ENCODE peak calls at places on chromosomes 3 and 15, in five cellular contexts. Y is fibroblast of lung, G is astrocyte, R is HepG2, W is thoracic aorta. X is an unnamed sample.
A peak's percentile ranks its signal among the peaks of the same experiment; 100 is the strongest.

GRCh38 chr3:55868347-55868746 is 381.2 kb upstream of the WNT5A start:
- DNase-seq in Y (no peak), G (no peak), R (no peak), W (no peak), X (no peak)

GRCh38 chr3:59426851-59427565 is 377.2 kb upstream of the CFAP20DC start:
- DNase-seq in Y (peak; percentile 95), G (peak; percentile 93), R (no peak), W (no peak), X (no peak)

GRCh38 chr3:76873509-76874242 is 166.2 kb upstream of the ROBO2 start:
- DNase-seq in Y (no peak), G (no peak), R (peak; percentile 1), W (no peak), X (peak; percentile 22)

GRCh38 chr3:129749692-129750091 is 143.2 kb upstream of the PLXND1 start:
- DNase-seq in Y (no peak), G (no peak), R (no peak), W (no peak), X (no peak)

GRCh38 chr15:68721886-68722285 is 98.8 kb downstream of the ANP32A start:
- DNase-seq in Y (no peak), G (no peak), R (no peak), W (no peak), X (no peak)

GRCh38 chr3:10707089-10707983 is 108.7 kb upstream of the SLC6A11 start:
- DNase-seq in Y (no peak), G (no peak), R (no peak), W (no peak), X (no peak)

GRCh38 chr3:100042144-100042543 is 72.2 kb downstream of the FILIP1L start:
- DNase-seq in Y (peak; percentile 97), G (peak; percentile 97), R (no peak), W (no peak), X (no peak)

GRCh38 chr3:23324745-23325144 is 121.6 kb downstream of the UBE2E2 start:
- DNase-seq in Y (peak; percentile 80), G (peak; percentile 76), R (no peak), W (no peak), X (no peak)

GRCh38 chr3:98563661-98564281 is 29.6 kb downstream of the CPOX start:
- DNase-seq in Y (peak; percentile 79), G (peak; percentile 75), R (no peak), W (no peak), X (no peak)

GRCh38 chr3:17372811-17373210 is 369.6 kb downstream of the TBC1D5 start:
- DNase-seq in Y (peak; percentile 29), G (peak; percentile 10), R (peak; percentile 3), W (no peak), X (no peak)

GRCh38 chr3:72446406-72447058 is 401.7 kb downstream of the SHQ1 start:
- DNase-seq in Y (peak; percentile 41), G (peak; percentile 25), R (no peak), W (no peak), X (no peak)

GRCh38 chr3:59245300-59245878 is 195.6 kb upstream of the CFAP20DC start:
- DNase-seq in Y (peak; percentile 76), G (peak; percentile 76), R (no peak), W (no peak), X (no peak)

GRCh38 chr3:30426319-30426993 is 179.9 kb upstream of the TGFBR2 start:
- DNase-seq in Y (peak; percentile 85), G (peak; percentile 77), R (no peak), W (no peak), X (no peak)

GRCh38 chr3:55935241-55935640 is 448.1 kb upstream of the WNT5A start:
- DNase-seq in Y (no peak), G (no peak), R (no peak), W (no peak), X (no peak)

GRCh38 chr15:48358681-48359152 is 27.5 kb downstream of the DUT start:
- DNase-seq in Y (peak; percentile 46), G (peak; percentile 39), R (no peak), W (no peak), X (no peak)

GRCh38 chr3:87575538-87575937 is 299.2 kb upstream of the POU1F1 start:
- DNase-seq in Y (no peak), G (no peak), R (no peak), W (no peak), X (no peak)

GRCh38 chr15:94972314-94972713 is 741.0 kb downstream of the MCTP2 start:
- DNase-seq in Y (peak; percentile 15), G (peak; percentile 5), R (no peak), W (no peak), X (no peak)

GRCh38 chr3:40324621-40325020 is 15.1 kb downstream of the EIF1B start:
- DNase-seq in Y (peak; percentile 10), G (no peak), R (no peak), W (no peak), X (no peak)

GRCh38 chr15:41934843-41935242 is 37.5 kb downstream of the EHD4 start:
- DNase-seq in Y (peak; percentile 46), G (no peak), R (no peak), W (no peak), X (no peak)

GRCh38 chr15:68594533-68595259 is 15.9 kb downstream of the CORO2B start:
- DNase-seq in Y (no peak), G (no peak), R (no peak), W (no peak), X (no peak)

GRCh38 chr15:92451225-92451825 is 57.6 kb downstream of the ST8SIA2 start:
- DNase-seq in Y (peak; percentile 99), G (peak; percentile 97), R (no peak), W (no peak), X (no peak)

GRCh38 chr3:73786346-73786807 is 161.6 kb upstream of the PDZRN3 start:
- DNase-seq in Y (peak; percentile 95), G (peak; percentile 92), R (no peak), W (peak; percentile 63), X (no peak)

GRCh38 chr3:46923559-46924350 is 46.2 kb downstream of the PTH1R start:
- DNase-seq in Y (no peak), G (no peak), R (peak; percentile 31), W (no peak), X (peak; percentile 55)

GRCh38 chr3:189269356-189269755 is 97.6 kb downstream of the TPRG1 start:
- DNase-seq in Y (peak; percentile 43), G (peak; percentile 31), R (no peak), W (no peak), X (no peak)

GRCh38 chr3:87053548-87053947 is 62.6 kb upstream of the VGLL3 start:
- DNase-seq in Y (no peak), G (no peak), R (no peak), W (no peak), X (no peak)

GRCh38 chr3:25664810-25665645 is at the start of gene TOP2B:
- DNase-seq in Y (peak; percentile 96), G (peak; percentile 94), R (peak; percentile 90), W (peak; percentile 76), X (peak; percentile 94)

GRCh38 chr3:22732641-22733040 is 470.5 kb upstream of the UBE2E2 start:
- DNase-seq in Y (no peak), G (no peak), R (no peak), W (no peak), X (peak; percentile 10)

GRCh38 chr15:57743424-57743823 is 36.9 kb downstream of the POLR2M start:
- DNase-seq in Y (no peak), G (no peak), R (peak; percentile 4), W (no peak), X (no peak)

GRCh38 chr15:65903296-65904073 is 34.2 kb downstream of the RAB11A start:
- DNase-seq in Y (peak; percentile 38), G (peak; percentile 21), R (peak; percentile 12), W (no peak), X (no peak)

GRCh38 chr3:121529308-121529707 is 16.5 kb downstream of the POLQ start:
- DNase-seq in Y (peak; percentile 9), G (no peak), R (peak; percentile 3), W (no peak), X (no peak)

GRCh38 chr3:125212096-125212508 is 446 bp downstream of the SLC12A8 start:
- DNase-seq in Y (no peak), G (no peak), R (no peak), W (no peak), X (no peak)

GRCh38 chr3:190436356-190436755 is 13.3 kb downstream of the TMEM207 start:
- DNase-seq in Y (peak; percentile 68), G (peak; percentile 63), R (no peak), W (no peak), X (no peak)

GRCh38 chr3:58666683-58667082 is at the start of gene FAM3D:
- DNase-seq in Y (no peak), G (no peak), R (no peak), W (no peak), X (no peak)

GRCh38 chr3:134809412-134810051 is 14.5 kb downstream of the EPHB1 start:
- DNase-seq in Y (no peak), G (no peak), R (no peak), W (no peak), X (no peak)

DNA sequence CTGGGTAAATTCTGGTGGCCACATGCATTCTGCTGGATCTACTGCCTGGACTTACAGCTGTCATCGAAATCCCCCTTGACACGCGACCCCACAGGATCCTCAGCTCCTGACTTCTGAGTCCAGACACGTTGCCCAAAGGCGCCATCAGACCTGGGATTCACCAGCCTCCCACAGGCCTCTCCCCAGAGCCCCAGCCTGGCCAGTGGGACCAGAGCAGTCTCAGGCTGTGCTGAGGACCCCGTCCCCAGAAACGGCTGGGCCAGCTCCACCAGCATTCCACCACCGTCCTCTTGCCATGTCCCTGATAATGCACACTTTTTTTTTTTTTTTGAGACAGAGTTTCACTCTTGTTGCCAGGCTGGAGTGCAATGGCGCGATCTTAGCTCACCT is 166.1 kb downstream of the LRRK1 start:
- DNase-seq in Y (no peak), G (no peak), R (no peak), W (no peak), X (no peak)
- H3K4me1 ChIP-seq in Y (no peaks in the 10 kb centered on the region), G (no peaks in the 10 kb centered on the region), R (peaks cover 35% of the 10 kb centered on the region), W (no peaks in the 10 kb centered on the region), X (no peaks in the 10 kb centered on the region)

DNA sequence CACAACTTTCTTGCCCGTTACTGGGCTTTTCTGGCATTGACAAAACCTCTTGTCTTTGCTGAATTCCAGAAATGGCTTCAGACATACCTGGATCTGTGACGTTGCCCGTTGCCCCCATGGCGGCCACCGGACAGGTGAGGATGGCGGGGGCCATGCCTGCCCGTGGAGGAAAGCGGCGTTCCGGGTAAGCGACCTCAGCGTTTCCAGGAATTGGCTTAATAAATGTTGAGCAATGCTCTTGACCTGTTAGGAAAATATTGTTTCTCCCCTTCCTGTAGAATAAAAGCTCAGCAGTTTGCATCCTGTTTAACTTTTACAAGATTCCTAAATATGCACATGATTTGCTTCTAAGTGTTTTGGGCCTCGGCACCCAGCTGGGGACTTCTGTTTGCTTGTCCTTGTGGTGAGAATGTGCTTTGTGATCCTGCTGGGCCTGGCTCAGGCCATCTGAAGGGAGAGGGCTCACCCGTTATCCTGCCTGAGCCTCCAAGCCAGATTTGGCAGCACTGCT is 46.7 kb downstream of the ARNT2 start:
- DNase-seq in Y (no peak), G (no peak), R (no peak), W (no peak), X (no peak)
- TF ChIP-seq CTCF in Y (no peak), G (no peak), R (no peak), W (no peak), X (no peak)

DNA sequence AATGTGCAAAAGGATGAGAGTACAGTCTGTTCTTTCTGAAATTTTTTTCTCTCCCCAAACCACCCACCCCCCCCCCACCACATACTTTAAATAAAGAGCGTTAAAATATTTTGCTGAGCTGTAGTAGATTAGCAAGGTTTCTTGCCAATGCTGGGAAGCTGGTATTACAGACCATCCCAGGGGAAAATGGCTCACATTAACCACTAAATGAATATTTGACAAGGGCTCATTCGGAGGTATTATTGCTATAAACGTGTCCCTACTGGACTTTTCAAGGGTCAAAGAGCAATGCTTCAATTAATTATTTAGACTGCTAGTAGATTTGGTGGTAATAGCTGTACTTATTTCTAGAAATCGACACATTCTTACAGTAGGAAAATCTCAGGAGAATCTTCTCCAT is 5.2 kb downstream of the SOX2 start:
- DNase-seq in Y (peak; percentile 56), G (peak; percentile 50), R (no peak), W (no peak), X (no peak)
- H3K27me3 ChIP-seq in Y (peaks cover 36% of the 10 kb centered on the region), G (peaks cover 56% of the 10 kb centered on the region), R (peaks cover 2% of the 10 kb centered on the region), W (peaks cover 70% of the 10 kb centered on the region), X (no peaks in the 10 kb centered on the region)

GRCh38 chr15:39426552-39427532 is 154.0 kb upstream of the THBS1 start:
- DNase-seq in Y (peak; percentile 95), G (peak; percentile 94), R (no peak), W (no peak), X (no peak)
- H3K4me1 ChIP-seq in Y (peaks cover 5% of the 10 kb centered on the region), G (peaks cover 31% of the 10 kb centered on the region), R (peaks cover 42% of the 10 kb centered on the region), W (no peaks in the 10 kb centered on the region), X (no peaks in the 10 kb centered on the region)

X was measured in Caco-2.